ENCODE peak calls at places on chromosome 4, in seven cellular contexts. T is A549, V is HepG2, M is HCT116, E is GM23338, H is K562, L is Panc1. Y is an unnamed sample.

GRCh38 chr4:3464911-3465697 is 2.0 kb downstream of the DOK7 start:
- DNase-seq in M (no peak), L (no peak), E (no peak), H (no peak), V (no peak), T (no peak), Y (no peak)

GRCh38 chr4:25560605-25561004 is 95.0 kb upstream of the SLC34A2 start:
- DNase-seq in E (no peak), V (no peak), T (no peak), L (no peak), H (no peak), M (no peak), Y (no peak)

GRCh38 chr4:2084316-2084715 is 25.2 kb downstream of the NAT8L start:
- DNase-seq in M (no peak), L (no peak), V (no peak), T (no peak), H (no peak), E (no peak), Y (no peak)

GRCh38 chr4:27056281-27056680 is 195.6 kb downstream of the STIM2 start:
- DNase-seq in E (no peak), M (no peak), H (no peak), L (no peak), T (no peak), V (no peak), Y (no peak)

GRCh38 chr4:152614337-152614736 is 65.5 kb downstream of the TMEM154 start:
- DNase-seq in E (no peak), V (no peak), T (no peak), M (no peak), H (no peak), L (no peak), Y (no peak)

GRCh38 chr4:184167576-184167975 is 50.1 kb downstream of the ENPP6 start:
- DNase-seq in M (no peak), T (no peak), H (no peak), E (peak), V (no peak), L (no peak), Y (no peak)

GRCh38 chr4:176319237-176319703 is 496 bp upstream of the SPCS3 start:
- DNase-seq in M (no peak), V (no peak), T (no peak), H (peak), L (no peak), E (no peak), Y (no peak)

GRCh38 chr4:96347582-96347981 is 507.7 kb downstream of the PDHA2 start:
- DNase-seq in L (no peak), T (no peak), M (no peak), E (no peak), H (no peak), V (no peak), Y (no peak)

GRCh38 chr4:38753021-38753806 is 29.6 kb downstream of the TLR10 start:
- DNase-seq in T (no peak), M (peak), L (no peak), V (peak), H (no peak), E (peak), Y (no peak)

GRCh38 chr4:140937866-140938265 is 181.7 kb upstream of the TBC1D9 start:
- DNase-seq in M (no peak), H (no peak), E (no peak), L (no peak), V (no peak), T (no peak), Y (no peak)

GRCh38 chr4:36509816-36510215 is 228.4 kb downstream of the DTHD1 start:
- DNase-seq in V (no peak), E (no peak), M (no peak), H (no peak), T (no peak), L (no peak), Y (no peak)

GRCh38 chr4:107069049-107069448 is 32.9 kb upstream of the DKK2 start:
- DNase-seq in T (no peak), M (no peak), E (no peak), V (no peak), H (no peak), L (no peak), Y (no peak)

GRCh38 chr4:186037692-186038658 is 31.0 kb upstream of the TLR3 start:
- DNase-seq in T (peak), E (peak), H (peak), M (peak), L (peak), V (peak), Y (peak)

GRCh38 chr4:6768539-6768905 is 14.0 kb upstream of the KIAA0232 start:
- DNase-seq in V (no peak), H (no peak), T (no peak), M (no peak), L (no peak), E (no peak), Y (peak)

GRCh38 chr4:41537267-41537890 is 578 bp upstream of the LIMCH1 start:
- DNase-seq in M (no peak), T (no peak), E (no peak), V (no peak), H (no peak), L (no peak), Y (no peak)

GRCh38 chr4:109810580-109811387 is 4.8 kb upstream of the GAR1 start:
- DNase-seq in T (no peak), V (no peak), E (peak), L (no peak), M (no peak), H (peak), Y (no peak)

GRCh38 chr4:152535236-152535902 is 523 bp downstream of the FBXW7 start:
- DNase-seq in T (no peak), H (peak), V (no peak), L (no peak), E (peak), M (no peak), Y (no peak)

GRCh38 chr4:143381171-143382118 is 44.8 kb downstream of the GAB1 start:
- DNase-seq in L (no peak), E (peak), V (no peak), H (no peak), M (no peak), T (no peak), Y (no peak)

GRCh38 chr4:123555500-123556273 is 159.1 kb downstream of the SPRY1 start:
- DNase-seq in E (peak), H (no peak), V (peak), L (no peak), T (peak), M (no peak), Y (peak)

GRCh38 chr4:89158884-89159503 is 47.7 kb downstream of the TIGD2 start:
- DNase-seq in H (peak), L (no peak), T (peak), V (peak), M (peak), E (peak), Y (peak)

GRCh38 chr4:155666701-155667537 is at the start of gene GUCY1A1:
- DNase-seq in M (no peak), V (no peak), H (no peak), E (peak), T (no peak), L (no peak), Y (no peak)

GRCh38 chr4:176660561-176660960 is 132.2 kb downstream of the VEGFC start:
- DNase-seq in V (no peak), H (no peak), T (peak), M (no peak), L (no peak), E (peak), Y (no peak)

GRCh38 chr4:2925931-2926860 is 37.0 kb downstream of the NOP14 start:
- DNase-seq in L (no peak), H (no peak), M (no peak), T (no peak), E (no peak), V (no peak), Y (no peak)

DNA sequence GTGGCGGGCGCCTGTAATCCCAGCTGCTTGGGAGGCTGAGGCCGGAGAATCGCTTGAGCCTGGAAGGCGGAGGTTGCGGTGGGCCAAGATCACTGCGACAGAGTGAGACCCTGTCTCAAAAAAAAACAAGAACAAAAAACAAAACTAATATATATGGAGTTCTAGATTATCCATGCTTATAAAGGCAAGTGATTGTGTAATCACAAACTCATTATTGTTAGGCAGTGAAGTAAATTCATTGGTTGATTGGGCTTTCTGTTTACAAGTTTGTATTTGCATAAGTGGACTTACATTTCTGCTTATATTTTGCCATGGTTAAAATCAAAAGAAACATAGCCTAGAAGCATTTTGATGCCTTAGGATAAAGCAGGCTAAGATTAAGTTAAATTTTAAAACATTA is 2.5 kb upstream of the UBE2D3 start:
- DNase-seq in H (no peak), L (no peak), E (no peak), V (no peak), M (no peak), T (no peak), Y (no peak)
- TF ChIP-seq REST in H (no peak), L (no peak), E (no peak), V (no peak), M (no peak), T (no peak), Y (no peak)

GRCh38 chr4:119854364-119854763 is 212.3 kb downstream of the MAD2L1 start:
- DNase-seq in V (no peak), E (no peak), H (no peak), M (no peak), L (no peak), T (no peak), Y (no peak)
- TF ChIP-seq REST in V (no peak), E (no peak), H (no peak), M (no peak), L (no peak), T (no peak), Y (no peak)

DNA sequence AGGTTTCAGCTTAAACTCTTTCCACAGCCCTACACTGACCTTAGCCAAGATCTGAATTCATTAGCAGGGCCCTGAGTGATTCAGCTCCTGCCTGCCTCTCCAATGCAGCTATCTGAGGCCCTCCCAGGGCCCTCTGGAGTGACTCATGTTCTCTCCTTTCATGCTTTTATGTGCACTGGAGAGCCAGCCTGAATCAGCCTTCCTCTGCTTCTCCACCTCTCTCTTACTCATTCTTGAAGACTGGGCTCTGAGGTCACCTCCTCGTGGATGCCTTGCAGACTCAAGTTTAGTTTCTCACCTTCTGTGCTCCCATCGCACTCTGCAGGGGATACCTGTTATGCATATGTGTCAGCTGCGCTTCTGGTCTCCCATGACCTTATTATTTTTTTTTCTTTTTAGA is 3.1 kb upstream of the OCIAD2 start:
- DNase-seq in T (peak), L (peak), H (no peak), V (no peak), E (no peak), M (peak), Y (no peak)
- TF ChIP-seq REST in T (no peak), L (no peak), H (no peak), V (no peak), E (no peak), M (no peak), Y (no peak)

DNA sequence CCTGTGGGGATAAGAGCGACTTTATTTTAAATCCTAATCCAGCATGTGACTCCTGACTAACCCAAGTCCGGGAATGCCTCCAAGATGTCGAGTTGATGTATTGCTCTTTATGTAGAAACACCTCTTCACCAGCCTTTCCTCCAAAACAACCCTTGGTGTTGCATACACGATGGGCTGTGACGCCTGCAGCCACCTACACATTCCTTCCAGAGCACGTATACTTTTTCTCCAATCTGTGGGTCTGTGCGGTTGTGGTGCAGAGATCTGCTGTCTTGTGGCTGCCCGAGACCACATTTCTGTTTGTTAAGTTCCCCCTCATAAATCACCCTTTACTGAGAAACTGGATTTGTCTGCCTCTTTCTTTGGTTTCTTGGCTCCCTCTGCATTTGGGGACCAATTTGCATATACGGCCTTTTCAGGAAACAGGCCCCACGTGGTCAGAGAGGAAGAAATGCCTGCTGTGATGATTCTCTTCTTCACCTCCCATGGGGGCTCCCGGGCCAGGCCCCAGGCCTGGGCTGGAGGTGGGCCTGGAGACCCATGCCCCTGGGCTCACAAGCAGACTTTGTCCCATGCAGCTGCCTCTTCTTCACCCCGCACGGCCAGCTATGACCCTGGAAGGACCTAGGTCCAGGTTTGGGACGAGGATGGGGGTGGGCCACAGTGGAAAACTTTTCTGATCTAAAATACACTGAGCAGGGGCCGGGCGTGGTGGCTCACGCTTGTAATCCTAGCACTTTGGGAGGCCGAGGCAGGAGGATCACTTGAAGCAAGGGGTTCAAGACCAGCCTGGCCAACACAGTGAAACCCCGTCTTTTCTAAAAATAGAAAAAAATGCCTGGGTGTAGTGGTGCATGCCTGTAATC is 21.4 kb upstream of the AFAP1 start:
- DNase-seq in E (no peak), T (no peak), L (peak), M (no peak), V (no peak), H (no peak), Y (no peak)
- TF ChIP-seq REST in E (no peak), T (no peak), L (no peak), M (no peak), V (no peak), H (no peak), Y (no peak)

GRCh38 chr4:87734936-87735335 is 64.4 kb upstream of the IBSP start:
- DNase-seq in E (no peak), T (no peak), V (no peak), M (no peak), L (no peak), H (no peak), Y (no peak)

GRCh38 chr4:87734084-87734483 is 65.3 kb upstream of the IBSP start:
- DNase-seq in M (no peak), T (no peak), H (no peak), L (no peak), V (no peak), E (no peak), Y (no peak)

GRCh38 chr4:87732033-87732770 is 67.2 kb upstream of the IBSP start:
- DNase-seq in M (no peak), V (no peak), E (no peak), H (no peak), L (no peak), T (no peak), Y (no peak)
- TF ChIP-seq REST in M (no peak), V (no peak), E (no peak), H (no peak), L (no peak), T (no peak), Y (no peak)